ENCODE peak calls at places on chromosome 9, in eight cellular contexts. G, E, X, N, L, C, U and V are unnamed samples.

GRCh38 chr9:130471411-130472183 is 26.8 kb downstream of the ASS1 start:
- DNase-seq in U (no peak), X (no peak), E (no peak), C (no peak), L (no peak), N (no peak), G (no peak), V (no peak)

GRCh38 chr9:31486630-31487029 is 897.8 kb upstream of the ACO1 start:
- DNase-seq in X (no peak), E (no peak), C (no peak), G (no peak), U (no peak), N (no peak), L (no peak), V (no peak)

GRCh38 chr9:137156567-137157375 is 13.1 kb downstream of the LRRC26 start:
- DNase-seq in G (no peak), L (peak), U (no peak), E (no peak), N (no peak), X (peak), C (no peak), V (peak)

GRCh38 chr9:92911496-92912475 is 33.9 kb upstream of the ZNF484 start:
- DNase-seq in X (peak), E (no peak), G (no peak), N (peak), C (no peak), L (no peak), U (peak), V (no peak)

GRCh38 chr9:109087795-109088194 is 32.0 kb downstream of the TMEM245 start:
- DNase-seq in L (no peak), X (no peak), C (no peak), U (no peak), E (no peak), N (no peak), G (no peak), V (no peak)

GRCh38 chr9:37134166-37134565 is 13.8 kb downstream of the ZCCHC7 start:
- DNase-seq in C (no peak), E (no peak), U (no peak), X (no peak), L (no peak), G (no peak), N (no peak), V (no peak)

GRCh38 chr9:108053555-108054061 is 564.0 kb upstream of the KLF4 start:
- DNase-seq in U (peak), C (no peak), G (no peak), E (peak), N (peak), L (no peak), X (peak), V (no peak)

GRCh38 chr9:131598121-131598520 is 52.8 kb downstream of the PRRT1B start:
- DNase-seq in U (no peak), N (no peak), G (peak), E (peak), X (no peak), L (no peak), C (no peak), V (no peak)

GRCh38 chr9:121440265-121440664 is 59.4 kb downstream of the GGTA1 start:
- DNase-seq in U (peak), E (no peak), G (no peak), X (no peak), N (no peak), L (no peak), C (peak), V (no peak)

GRCh38 chr9:135513351-135513846 is 7.8 kb upstream of the LCN1 start:
- DNase-seq in X (no peak), N (no peak), U (no peak), G (no peak), L (no peak), E (peak), C (no peak), V (no peak)

GRCh38 chr9:120791161-120791560 is 2.1 kb downstream of the FBXW2 start:
- DNase-seq in N (no peak), C (no peak), E (no peak), X (no peak), U (no peak), L (no peak), G (no peak), V (no peak)

GRCh38 chr9:92607773-92608172 is 62.2 kb downstream of the IPPK start:
- DNase-seq in C (no peak), N (peak), E (no peak), G (no peak), U (peak), X (peak), L (no peak), V (no peak)

GRCh38 chr9:72477862-72478564 is 43.4 kb upstream of the TMC1 start:
- DNase-seq in U (no peak), L (no peak), X (no peak), C (peak), N (no peak), E (no peak), G (peak), V (no peak)

GRCh38 chr9:73446306-73446705 is 294.6 kb downstream of the ANXA1 start:
- DNase-seq in G (no peak), N (no peak), U (no peak), C (no peak), E (no peak), L (no peak), X (no peak), V (no peak)